ENCODE peak calls at places on chromosomes 11 and 22, in four cellular contexts. J, I, F and C are unnamed samples.

GRCh38 chr22:47299211-47299878 is 536.9 kb downstream of the TBC1D22A start:
- DNase-seq in J (no peak), I (no peak), F (peak; percentile 30), C (no peak)

GRCh38 chr22:37043828-37044538 is 7.6 kb upstream of the KCTD17 start:
- DNase-seq in F (no peak), I (peak; percentile 63), J (peak; percentile 41), C (peak; percentile 79)

GRCh38 chr11:70399681-70400112 is 1.4 kb downstream of the CTTN start:
- DNase-seq in F (peak; percentile 92), I (peak; percentile 95), J (peak; percentile 97), C (peak; percentile 94)

GRCh38 chr11:20453657-20454316 is 66.3 kb downstream of the PRMT3 start:
- DNase-seq in F (no peak), J (no peak), I (no peak), C (no peak)

GRCh38 chr11:118263694-118264567 is at the start of gene MPZL2:
- DNase-seq in F (no peak), J (no peak), I (no peak), C (peak; percentile 93)

GRCh38 chr11:79212711-79213110 is 228.1 kb downstream of the TENM4 start:
- DNase-seq in F (no peak), J (no peak), I (no peak), C (no peak)

GRCh38 chr11:45304992-45305335 is 18.8 kb upstream of the SYT13 start:
- DNase-seq in I (no peak), F (peak; percentile 30), J (no peak), C (no peak)

GRCh38 chr11:90220391-90220790 is 2.5 kb downstream of the CHORDC1 start:
- DNase-seq in I (peak; percentile 69), F (no peak), J (peak; percentile 60), C (peak; percentile 82)

GRCh38 chr11:133957926-133958325 is 1.2 kb upstream of the IGSF9B start:
- DNase-seq in F (no peak), J (peak; percentile 34), I (no peak), C (no peak)

GRCh38 chr11:34641981-34642380 is 21.1 kb downstream of the EHF start:
- DNase-seq in F (no peak), I (no peak), J (no peak), C (peak; percentile 35)

GRCh38 chr11:96204366-96204659 is 138.7 kb downstream of the MAML2 start:
- DNase-seq in F (no peak), J (no peak), I (peak; percentile 38), C (no peak)

GRCh38 chr11:40037005-40037404 is 1422.4 kb downstream of the LRRC4C start:
- DNase-seq in J (no peak), F (no peak), I (peak; percentile 26), C (no peak)

GRCh38 chr11:61007383-61007970 is 36.0 kb downstream of the CD6 start:
- DNase-seq in F (no peak), J (no peak), I (no peak), C (no peak)

GRCh38 chr22:40541300-40541699 is 95.2 kb downstream of the MRTFA start:
- DNase-seq in I (no peak), J (no peak), F (no peak), C (peak; percentile 91)

GRCh38 chr11:69918938-69919650 is 99.9 kb upstream of the FGF3 start:
- DNase-seq in J (peak; percentile 70), F (peak; percentile 84), I (peak; percentile 64), C (peak; percentile 70)

GRCh38 chr22:41094036-41094435 is 1.6 kb downstream of the EP300 start:
- DNase-seq in I (peak; percentile 35), J (peak; percentile 60), F (no peak), C (peak; percentile 42)

GRCh38 chr11:64910451-64911093 is 6.4 kb downstream of the ATG2A start:
- DNase-seq in I (no peak), J (no peak), F (no peak), C (no peak)

GRCh38 chr11:26102325-26102724 is 229.6 kb upstream of the ANO3 start:
- DNase-seq in J (no peak), F (no peak), I (no peak), C (no peak)

GRCh38 chr11:10866893-10867331 is 9.1 kb upstream of the ZBED5 start:
- DNase-seq in I (peak; percentile 51), J (peak; percentile 73), F (no peak), C (no peak)

GRCh38 chr11:35116762-35117588 is 22.0 kb upstream of the CD44 start:
- DNase-seq in J (peak; percentile 45), F (no peak), I (peak; percentile 53), C (peak; percentile 9)

GRCh38 chr11:126366064-126366822 is 10.8 kb downstream of the ST3GAL4 start:
- DNase-seq in F (no peak), J (no peak), I (no peak), C (no peak)

GRCh38 chr11:27452147-27452546 is 20.4 kb downstream of the LGR4 start:
- DNase-seq in F (no peak), I (no peak), J (no peak), C (peak; percentile 51)

GRCh38 chr11:62540804-62541671 is 5.6 kb downstream of the AHNAK start:
- DNase-seq in I (no peak), J (peak; percentile 35), F (no peak), C (no peak)

GRCh38 chr11:134050541-134051383 is 18.1 kb upstream of the JAM3 start:
- DNase-seq in J (peak; percentile 64), I (peak; percentile 67), F (no peak), C (peak; percentile 68)

GRCh38 chr22:37193629-37194191 is 5.7 kb upstream of the C1QTNF6 start:
- DNase-seq in F (no peak), J (peak; percentile 58), I (peak; percentile 67), C (no peak)

GRCh38 chr11:71170619-71171018 is 81.8 kb downstream of the SHANK2 start:
- DNase-seq in F (no peak), J (no peak), I (no peak), C (no peak)

GRCh38 chr11:108859510-108859909 is 194.6 kb downstream of the DDX10 start:
- DNase-seq in F (no peak), J (no peak), I (no peak), C (no peak)

DNA sequence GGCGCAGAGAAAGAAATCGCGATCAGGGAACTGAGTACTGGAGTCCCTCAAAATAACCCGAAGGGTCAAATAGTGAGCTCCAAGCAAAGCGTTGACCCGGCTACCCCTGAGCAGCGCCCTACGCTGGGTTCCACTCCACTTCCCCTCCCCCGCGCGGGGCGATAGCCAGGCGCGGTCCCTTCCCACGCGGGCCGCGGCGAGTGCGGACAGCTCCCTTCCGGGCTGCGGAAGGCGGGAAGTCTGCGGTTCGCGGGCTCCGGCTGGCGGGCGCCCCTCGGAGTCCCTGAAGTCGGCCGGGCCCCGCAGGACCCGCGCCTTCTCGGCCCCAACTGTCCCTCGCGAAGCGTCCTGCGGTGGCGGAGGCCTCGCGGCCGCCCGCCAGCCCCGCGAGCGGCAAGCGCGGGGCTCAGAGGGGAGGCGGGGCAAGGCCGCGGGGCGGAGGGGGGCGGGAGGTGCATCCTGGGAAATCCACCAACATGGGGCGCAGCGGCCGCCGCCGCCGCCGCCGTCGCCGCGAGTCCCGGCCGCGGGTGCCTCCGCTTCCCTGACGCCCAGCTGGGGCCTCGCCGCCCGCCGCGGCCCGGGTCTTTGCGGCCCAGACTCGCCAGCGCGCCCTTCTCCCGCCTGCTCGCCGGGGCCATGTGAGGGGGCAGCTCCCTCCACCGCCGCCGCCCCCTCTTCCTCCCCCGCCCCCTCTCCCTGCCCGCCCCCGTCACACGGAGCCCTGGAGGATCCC is at the start of gene QSER1:
- DNase-seq in F (no peak), I (peak; percentile 52), J (peak; percentile 48), C (peak; percentile 60)
- TF ChIP-seq CTCF in F (no peak), I (no peak), J (no peak), C (no peak)

GRCh38 chr11:128848815-128849455 is 18.2 kb downstream of the KCNJ1 start:
- DNase-seq in I (peak; percentile 58), J (peak; percentile 59), F (no peak), C (peak; percentile 41)
- TF ChIP-seq CTCF in I (peak; percentile 77), J (peak; percentile 91), F (peak; percentile 33), C (peak; percentile 51)

GRCh38 chr11:17350455-17351170 is 987 bp upstream of the NCR3LG1 start:
- DNase-seq in F (no peak), I (no peak), J (no peak), C (no peak)

GRCh38 chr11:17352925-17353227 is 1.3 kb downstream of the NCR3LG1 start:
- DNase-seq in I (peak; percentile 56), F (peak; percentile 63), J (peak; percentile 61), C (peak; percentile 47)

GRCh38 chr11:17353228-17354021 is 1.8 kb downstream of the NCR3LG1 start:
- DNase-seq in F (peak; percentile 77), J (peak; percentile 78), I (peak; percentile 84), C (peak; percentile 76)

GRCh38 chr11:17351510-17352176 is at the start of gene NCR3LG1:
- DNase-seq in J (peak; percentile 81), I (peak; percentile 84), F (peak; percentile 79), C (peak; percentile 58)

DNA sequence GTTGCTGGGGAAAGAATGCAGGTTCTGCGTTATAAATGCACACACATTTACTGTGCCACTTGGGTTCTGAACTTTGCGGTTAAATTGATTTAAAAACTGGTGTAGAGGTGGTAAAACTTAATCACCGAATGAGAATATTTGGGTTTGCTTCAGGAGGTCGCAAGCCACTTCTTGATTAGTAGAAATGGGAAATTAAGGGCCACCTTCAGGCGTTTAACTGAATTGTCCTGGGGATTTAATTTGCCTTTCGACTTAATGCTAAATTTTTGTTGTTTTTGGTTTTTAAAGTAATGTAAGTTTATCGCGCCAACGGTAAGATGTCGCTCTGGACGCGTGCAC is 460 bp upstream of the NCR3LG1 start:
- DNase-seq in I (no peak), J (no peak), F (no peak), C (no peak)
- TF ChIP-seq CTCF in I (peak; percentile 23), J (peak; percentile 40), F (no peak), C (no peak)

DNA sequence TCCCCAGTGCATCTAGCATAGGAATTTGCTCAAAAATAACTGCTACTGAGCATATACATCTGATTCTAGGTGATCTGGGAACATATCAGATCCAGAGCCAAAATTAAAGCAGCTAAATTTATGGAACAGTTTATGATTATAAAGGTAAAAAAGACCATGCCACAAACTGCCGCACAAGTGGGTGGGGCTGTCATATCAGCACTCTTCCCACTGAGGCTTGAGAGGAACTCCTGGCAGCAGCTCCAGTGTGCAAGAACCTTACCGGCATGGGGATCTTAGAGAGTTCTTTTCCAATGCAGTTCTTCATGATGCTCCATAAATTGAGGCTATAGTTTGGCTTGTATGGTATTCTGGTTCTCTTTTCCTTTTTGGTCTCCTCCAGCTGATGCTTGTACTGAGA is 15.3 kb downstream of the OSBP start:
- DNase-seq in J (no peak), F (no peak), I (no peak), C (no peak)
- TF ChIP-seq CTCF in J (no peak), F (no peak), I (no peak), C (no peak)